ENCODE peak calls at places on chromosomes 3 and 15, in seven cellular contexts. K is B cell, W is Panc1, Y is astrocyte of the spinal cord, C is cardiac muscle cell, L is WTC11, T is H9. H is an unnamed sample.

GRCh38 chr15:50116477-50116876 is 2.6 kb downstream of the ATP8B4 start:
- DNase-seq in K (no peak), C (peak; percentile 17), T (peak; percentile 62), L (peak; percentile 61), Y (peak; percentile 9), W (no peak), H (peak; percentile 76)

GRCh38 chr3:23668430-23668904 is 137.3 kb upstream of the UBE2E1 start:
- DNase-seq in T (no peak), L (no peak), Y (peak; percentile 89), C (peak; percentile 79), W (peak; percentile 82), K (no peak), H (peak; percentile 91)

GRCh38 chr3:186967686-186968085 is 37.4 kb downstream of the ST6GAL1 start:
- DNase-seq in W (no peak), K (no peak), Y (peak; percentile 71), L (no peak), T (no peak), C (no peak), H (no peak)

GRCh38 chr15:75127186-75127585 is 74.5 kb upstream of the C15orf39 start:
- DNase-seq in Y (no peak), K (no peak), T (no peak), C (no peak), L (no peak), W (no peak), H (no peak)

GRCh38 chr3:141371882-141372281 is 3.6 kb downstream of the ZBTB38 start:
- DNase-seq in C (no peak), K (no peak), T (no peak), W (no peak), L (no peak), Y (no peak), H (no peak)

GRCh38 chr3:89113887-89114840 is 6.7 kb downstream of the EPHA3 start:
- DNase-seq in Y (peak; percentile 74), T (peak; percentile 92), L (peak; percentile 89), K (peak; percentile 58), W (no peak), C (peak; percentile 67), H (peak; percentile 38)

GRCh38 chr3:145952541-145952940 is 208.4 kb downstream of the PLOD2 start:
- DNase-seq in Y (peak; percentile 94), L (no peak), K (no peak), W (no peak), T (no peak), C (peak; percentile 86), H (peak; percentile 97)

GRCh38 chr15:77517579-77517978 is 96.9 kb downstream of the HMG20A start:
- DNase-seq in W (no peak), T (no peak), C (no peak), K (no peak), Y (no peak), L (no peak), H (no peak)

DNA sequence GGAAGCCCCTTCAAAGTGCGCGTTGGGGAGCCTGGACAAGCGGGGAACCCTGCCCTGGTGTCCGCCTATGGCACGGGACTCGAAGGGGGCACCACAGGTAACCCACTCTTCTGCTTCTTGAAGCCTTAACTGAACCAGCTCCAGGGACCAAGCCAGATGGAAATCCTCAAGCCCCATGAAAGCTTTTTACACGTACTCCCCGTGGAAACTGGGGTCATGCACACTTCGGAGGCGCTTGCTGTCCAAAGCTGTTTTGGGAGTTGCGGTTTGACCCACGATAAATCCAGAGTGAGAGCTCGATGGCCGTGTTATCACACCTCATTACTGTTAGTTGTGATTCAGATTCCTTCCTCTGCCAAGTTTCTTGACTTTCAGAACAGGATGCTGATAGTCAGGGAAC is 47.5 kb downstream of the DNASE1L3 start:
- DNase-seq in T (no peak), Y (peak; percentile 38), L (no peak), C (peak; percentile 93), W (no peak), K (no peak), H (peak; percentile 32)
- TF ChIP-seq CTCF in T (no peak), Y (no peak), L (no peak), C (no peak), W (no peak), K (no peak), H (no peak)

GRCh38 chr3:60743631-60744164 is 507.6 kb downstream of the FHIT start:
- DNase-seq in L (peak; percentile 42), T (peak; percentile 51), W (no peak), K (peak; percentile 2), C (no peak), Y (peak; percentile 58), H (no peak)

GRCh38 chr3:60737633-60738399 is 513.4 kb downstream of the FHIT start:
- DNase-seq in L (no peak), Y (no peak), T (no peak), W (no peak), C (no peak), K (no peak), H (no peak)

GRCh38 chr3:60746043-60746638 is 505.1 kb downstream of the FHIT start:
- DNase-seq in K (no peak), W (no peak), Y (no peak), T (no peak), L (no peak), C (no peak), H (peak; percentile 12)

GRCh38 chr3:60746690-60747416 is 504.4 kb downstream of the FHIT start:
- DNase-seq in K (no peak), C (no peak), L (no peak), W (no peak), Y (peak; percentile 3), T (no peak), H (peak; percentile 21)

GRCh38 chr3:60742606-60743145 is 508.6 kb downstream of the FHIT start:
- DNase-seq in Y (peak; percentile 78), L (peak; percentile 77), K (no peak), W (no peak), C (peak; percentile 7), T (peak; percentile 80), H (peak; percentile 45)
- TF ChIP-seq CTCF in Y (peak; percentile 54), L (peak; percentile 27), K (no peak), W (peak; percentile 38), C (peak; percentile 29), T (peak; percentile 84), H (no peak)

GRCh38 chr3:17141699-17142098 is 256.9 kb downstream of the PLCL2 start:
- DNase-seq in C (no peak), Y (no peak), T (no peak), L (no peak), K (no peak), W (no peak), H (no peak)

GRCh38 chr3:17143893-17144664 is 259.3 kb downstream of the PLCL2 start:
- DNase-seq in T (peak; percentile 37), W (no peak), Y (no peak), C (no peak), K (no peak), L (no peak), H (no peak)

GRCh38 chr3:17142516-17142915 is 257.8 kb downstream of the PLCL2 start:
- DNase-seq in K (no peak), Y (no peak), W (no peak), C (no peak), T (no peak), L (no peak), H (no peak)

GRCh38 chr3:17138246-17139039 is 253.7 kb downstream of the PLCL2 start:
- DNase-seq in K (no peak), C (no peak), L (no peak), W (no peak), T (no peak), Y (no peak), H (no peak)

DNA sequence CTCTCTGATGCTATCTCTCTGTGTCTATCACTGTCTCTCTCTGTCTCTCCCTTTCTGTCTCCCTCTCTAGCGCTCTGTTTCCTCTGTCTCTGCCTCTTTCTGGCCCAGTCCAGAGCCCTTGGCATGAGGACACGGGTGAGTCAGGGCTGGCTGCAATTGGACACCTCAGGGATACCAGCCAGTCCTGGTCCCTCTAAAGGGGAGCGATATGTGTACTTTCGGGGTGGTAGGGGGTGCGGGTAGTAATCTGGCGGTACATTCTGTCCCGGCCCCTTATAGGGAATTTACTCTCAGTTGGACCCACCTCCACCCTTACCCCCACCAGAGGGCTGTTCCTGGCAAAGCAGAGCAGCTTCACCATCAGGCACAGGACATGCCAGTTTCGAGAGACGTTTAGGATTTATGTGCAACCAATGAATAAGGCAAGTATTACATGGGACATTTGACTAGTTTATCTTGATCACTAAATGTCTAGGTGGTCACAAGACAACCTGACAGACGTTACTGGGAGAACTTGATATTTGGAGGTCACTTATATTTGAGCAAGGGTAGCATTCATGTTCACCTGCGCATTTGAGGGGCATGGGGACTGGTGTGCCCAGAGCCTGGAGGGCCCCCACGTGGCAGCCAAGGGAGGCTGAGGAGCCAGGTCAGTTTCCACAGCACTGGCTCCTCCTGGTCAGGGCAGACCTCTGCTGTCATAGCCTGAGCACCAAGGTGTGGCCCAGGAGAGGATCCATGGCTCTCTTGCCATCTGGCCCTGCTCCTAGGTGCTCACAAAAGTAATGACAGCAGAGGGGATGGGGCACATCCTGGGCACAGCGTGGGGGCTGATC is 256.1 kb downstream of the PLCL2 start:
- DNase-seq in L (peak; percentile 28), C (peak; percentile 12), T (peak; percentile 41), W (no peak), K (no peak), Y (no peak), H (peak; percentile 50)
- TF ChIP-seq CTCF in L (no peak), C (no peak), T (peak; percentile 48), W (no peak), K (no peak), Y (no peak), H (no peak)

GRCh38 chr15:53522878-53523455 is 236.5 kb downstream of the WDR72 start:
- DNase-seq in K (no peak), L (no peak), Y (no peak), W (no peak), C (no peak), T (no peak), H (no peak)
- TF ChIP-seq CTCF in K (no peak), L (no peak), Y (no peak), W (no peak), C (no peak), T (no peak), H (no peak)

GRCh38 chr3:190443257-190443656 is 6.4 kb downstream of the TMEM207 start:
- DNase-seq in Y (no peak), L (no peak), W (no peak), K (no peak), C (peak; percentile 34), T (no peak), H (peak; percentile 31)
- TF ChIP-seq CTCF in Y (peak; percentile 33), L (no peak), W (peak; percentile 58), K (no peak), C (peak; percentile 40), T (peak; percentile 55), H (peak; percentile 49)